ENCODE peak calls at places on chromosomes 3 and 15, in seven cellular contexts. K is keratinocyte; E is brain microvascular endothelial cell; D is aorta; C is CD4-positive, alpha-beta memory T cell; Z is heart left ventricle; V is fibroblast of mammary gland. G is an unnamed sample.

GRCh38 chr15:90101130-90101968 is 919 bp downstream of the IDH2 start:
- DNase-seq in K (no peak), E (no peak), D (peak), C (no peak), Z (peak), V (peak), G (no peak)

GRCh38 chr3:123640311-123641083 is 55.6 kb upstream of the HACD2 start:
- DNase-seq in K (no peak), E (no peak), D (no peak), C (no peak), Z (no peak), V (no peak), G (no peak)

GRCh38 chr15:93103823-93104222 is 14.8 kb upstream of the RGMA start:
- DNase-seq in K (no peak), E (no peak), D (no peak), C (no peak), Z (no peak), V (no peak), G (no peak)

GRCh38 chr3:183213941-183214612 is 39.0 kb upstream of the B3GNT5 start:
- DNase-seq in K (no peak), E (no peak), D (no peak), C (no peak), Z (no peak), V (peak), G (no peak)

GRCh38 chr3:196654691-196655090 is 15.2 kb downstream of the NRROS start:
- DNase-seq in K (no peak), E (no peak), D (no peak), C (no peak), Z (no peak), V (no peak), G (no peak)

GRCh38 chr3:129621626-129622417 is 15.3 kb upstream of the PLXND1 start:
- DNase-seq in K (no peak), E (no peak), D (no peak), C (no peak), Z (peak), V (no peak), G (no peak)

GRCh38 chr15:25693321-25694237 is 169.5 kb downstream of the ATP10A start:
- DNase-seq in K (no peak), E (peak), D (peak), C (no peak), Z (peak), V (peak), G (no peak)

GRCh38 chr3:151476344-151477018 is 15.6 kb upstream of the IGSF10 start:
- DNase-seq in K (no peak), E (no peak), D (no peak), C (no peak), Z (no peak), V (no peak), G (no peak)

GRCh38 chr15:65371976-65372786 is 5.6 kb downstream of the IGDCC3 start:
- DNase-seq in K (no peak), E (no peak), D (no peak), C (no peak), Z (no peak), V (no peak), G (no peak)

GRCh38 chr3:142981108-142981507 is 17.6 kb upstream of the PAQR9 start:
- DNase-seq in K (no peak), E (no peak), D (no peak), C (no peak), Z (no peak), V (no peak), G (no peak)

GRCh38 chr15:57310876-57311275 is 65.4 kb upstream of the CGNL1 start:
- DNase-seq in K (no peak), E (no peak), D (no peak), C (no peak), Z (no peak), V (no peak), G (no peak)

GRCh38 chr15:38460543-38460942 is 6.6 kb downstream of the FAM98B start:
- DNase-seq in K (no peak), E (no peak), D (no peak), C (no peak), Z (no peak), V (no peak), G (no peak)

GRCh38 chr3:181454451-181455027 is 257.2 kb upstream of the SOX2 start:
- DNase-seq in K (no peak), E (no peak), D (no peak), C (no peak), Z (no peak), V (no peak), G (no peak)

GRCh38 chr15:90463381-90463780 is 66.3 kb upstream of the CRTC3 start:
- DNase-seq in K (no peak), E (peak), D (no peak), C (no peak), Z (no peak), V (peak), G (peak)

GRCh38 chr15:73794501-73795133 is 41.5 kb upstream of the INSYN1 start:
- DNase-seq in K (no peak), E (peak), D (no peak), C (no peak), Z (no peak), V (peak), G (no peak)

GRCh38 chr3:113769551-113769950 is 22.7 kb downstream of the ATP6V1A start:
- DNase-seq in K (no peak), E (peak), D (no peak), C (no peak), Z (no peak), V (peak), G (no peak)

GRCh38 chr15:85973584-85974347 is 105.9 kb upstream of the AGBL1 start:
- DNase-seq in K (no peak), E (no peak), D (no peak), C (no peak), Z (no peak), V (no peak), G (no peak)

GRCh38 chr3:158912188-158912587 is 110.3 kb downstream of the MFSD1 start:
- DNase-seq in K (no peak), E (no peak), D (no peak), C (no peak), Z (no peak), V (peak), G (no peak)

GRCh38 chr15:80379671-80380070 is 24.5 kb upstream of the ARNT2 start:
- DNase-seq in K (no peak), E (no peak), D (no peak), C (no peak), Z (no peak), V (no peak), G (peak)

GRCh38 chr15:95895510-95895909 is 435.0 kb upstream of the NR2F2 start:
- DNase-seq in K (no peak), E (no peak), D (no peak), C (no peak), Z (no peak), V (no peak), G (no peak)

GRCh38 chr3:76096036-76096435 is 310.7 kb upstream of the ZNF717 start:
- DNase-seq in K (no peak), E (peak), D (no peak), C (no peak), Z (no peak), V (peak), G (peak)

GRCh38 chr15:79078003-79078402 is 12.6 kb downstream of the RASGRF1 start:
- DNase-seq in K (no peak), E (no peak), D (no peak), C (no peak), Z (no peak), V (no peak), G (no peak)

GRCh38 chr3:12340506-12340905 is 51.6 kb downstream of the PPARG start:
- DNase-seq in K (no peak), E (no peak), D (no peak), C (no peak), Z (no peak), V (no peak), G (no peak)

GRCh38 chr15:89231832-89232231 is 10.5 kb upstream of the RLBP1 start:
- DNase-seq in K (no peak), E (no peak), D (no peak), C (no peak), Z (no peak), V (no peak), G (no peak)

GRCh38 chr15:93028632-93029612 is 60.1 kb downstream of the RGMA start:
- DNase-seq in K (peak), E (peak), D (peak), C (no peak), Z (peak), V (peak), G (peak)

GRCh38 chr3:100910986-100911385 is 82.2 kb downstream of the ABI3BP start:
- DNase-seq in K (no peak), E (no peak), D (no peak), C (no peak), Z (no peak), V (no peak), G (no peak)

GRCh38 chr3:167887096-167887495 is 151.6 kb downstream of the SERPINI1 start:
- DNase-seq in K (no peak), E (peak), D (no peak), C (no peak), Z (no peak), V (peak), G (no peak)

GRCh38 chr3:99630815-99631214 is 7.6 kb upstream of the COL8A1 start:
- DNase-seq in K (no peak), E (no peak), D (no peak), C (no peak), Z (no peak), V (no peak), G (no peak)

DNA sequence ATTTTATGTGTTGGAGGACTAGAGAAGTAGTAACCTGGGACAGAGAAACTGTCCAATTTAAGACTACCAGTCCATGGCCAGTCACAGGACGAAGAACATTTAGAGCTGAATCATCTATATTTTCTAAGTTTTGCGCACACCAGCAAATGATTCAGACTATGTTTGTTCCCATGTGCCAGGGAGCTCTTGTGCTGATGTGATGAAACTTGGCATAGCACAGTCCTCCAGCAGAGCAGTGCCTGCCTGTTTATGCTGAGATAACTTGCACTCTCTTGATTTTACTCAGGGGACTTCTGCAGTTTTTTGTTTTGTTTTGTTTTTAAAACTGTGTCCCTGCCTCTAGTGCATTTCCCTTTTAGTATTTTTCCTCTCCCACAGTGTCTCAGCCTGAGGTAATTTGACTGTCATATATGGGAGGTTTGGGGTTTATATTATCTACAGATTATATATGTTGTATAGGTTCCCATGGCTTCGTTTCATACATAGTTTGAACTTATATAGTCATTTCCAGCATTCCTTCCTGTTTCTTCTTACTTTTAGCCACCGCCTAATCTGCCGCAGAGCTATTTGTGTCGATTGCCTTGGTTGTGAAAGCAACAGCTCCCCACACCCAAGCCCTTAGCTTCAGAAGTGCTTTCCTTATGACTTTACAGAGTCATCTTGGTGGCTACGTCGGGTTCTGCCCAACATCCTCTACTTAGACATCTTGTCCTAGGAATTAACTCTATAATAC is 45.5 kb downstream of the PPM1L start:
- DNase-seq in K (no peak), E (peak), D (peak), C (peak), Z (peak), V (peak), G (peak)
- H3K4me3 ChIP-seq in K (no peak), E (no peak), D (no peak), C (no peak), Z (peak), V (no peak), G (no peak)

DNA sequence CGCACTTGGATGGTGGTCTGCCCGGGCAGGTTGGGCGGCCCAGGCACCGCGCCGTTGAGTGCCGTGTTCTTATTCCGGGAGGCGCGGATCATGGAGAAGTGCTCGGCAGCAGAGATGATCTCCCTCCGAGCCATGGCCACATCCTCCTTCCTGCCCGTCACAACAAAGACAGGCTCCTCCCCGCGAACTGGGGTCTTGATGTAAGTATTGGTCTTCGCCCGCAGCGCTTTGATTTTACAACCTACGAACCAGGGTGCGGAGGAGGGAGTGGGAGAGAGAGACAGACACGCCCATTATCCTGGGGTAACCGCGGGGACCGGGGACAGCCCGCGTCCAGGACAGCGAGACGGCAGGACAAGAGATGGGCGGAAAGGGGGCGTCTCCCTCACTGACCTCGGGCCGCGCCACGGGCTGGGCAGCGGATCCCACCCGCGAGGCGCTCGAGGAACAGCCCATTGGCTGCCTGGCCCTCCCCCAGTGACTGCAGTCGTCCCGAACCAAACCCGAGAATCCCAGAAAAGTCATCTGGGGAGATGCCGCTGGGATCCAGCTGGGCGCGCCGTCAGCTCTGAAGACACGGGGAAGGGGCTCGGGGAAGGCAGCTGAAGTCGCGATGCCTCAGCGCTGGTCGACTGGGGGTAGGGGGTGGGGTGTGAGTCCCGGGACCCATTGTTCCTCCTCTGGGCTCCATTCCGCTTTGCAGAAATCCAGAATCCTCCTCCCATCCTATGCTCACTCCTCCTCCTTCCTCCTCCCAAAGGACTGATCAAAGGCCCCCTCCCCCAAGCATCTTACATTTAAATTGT is 1.2 kb downstream of the MEX3B start:
- DNase-seq in K (no peak), E (peak), D (peak), C (peak), Z (peak), V (peak), G (peak)
- H3K4me3 ChIP-seq in K (peak), E (peak), D (peak), C (peak), Z (peak), V (peak), G (peak)

GRCh38 chr3:33103480-33103879 is 6.5 kb upstream of the GLB1 start:
- DNase-seq in K (no peak), E (no peak), D (no peak), C (no peak), Z (no peak), V (no peak), G (no peak)
- H3K4me3 ChIP-seq in K (no peak), E (no peak), D (no peak), C (no peak), Z (no peak), V (no peak), G (no peak)

DNA sequence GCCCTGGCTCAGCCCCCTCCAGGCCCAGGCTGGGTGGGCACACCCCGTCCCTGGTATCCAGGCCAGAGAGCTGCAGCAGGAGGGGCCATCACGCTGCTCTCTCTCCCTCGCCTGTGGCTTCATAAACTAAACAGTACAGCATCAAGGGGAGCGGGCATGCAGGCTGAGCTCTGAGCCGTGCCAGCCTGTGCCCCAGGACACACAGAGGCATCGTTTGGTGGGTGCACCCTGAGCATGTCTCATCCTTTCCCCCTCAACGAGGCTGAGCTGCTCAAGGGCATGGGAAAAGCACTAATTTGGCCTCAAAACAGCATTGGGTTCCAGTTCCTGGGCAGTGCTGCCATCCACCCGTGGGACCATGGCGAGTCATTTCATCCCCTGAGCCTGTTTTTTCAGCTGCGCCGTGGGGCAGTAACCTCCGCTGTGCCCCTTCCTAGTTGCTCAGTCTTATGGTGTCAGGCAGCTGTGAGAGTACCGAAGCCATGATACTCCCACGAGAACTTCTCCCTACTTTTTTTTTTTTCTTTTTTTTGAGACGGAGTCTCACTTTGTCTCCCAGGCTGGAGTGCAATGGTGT is 79.6 kb downstream of the CPN2 start:
- DNase-seq in K (no peak), E (no peak), D (no peak), C (no peak), Z (no peak), V (peak), G (no peak)
- H3K4me3 ChIP-seq in K (no peak), E (no peak), D (no peak), C (no peak), Z (no peak), V (no peak), G (no peak)

GRCh38 chr3:112560330-112560729 is 1.4 kb downstream of the ATG3 start:
- DNase-seq in K (no peak), E (no peak), D (no peak), C (no peak), Z (no peak), V (no peak), G (no peak)
- H3K4me3 ChIP-seq in K (peak), E (peak), D (peak), C (no peak), Z (peak), V (peak), G (peak)